ENCODE peak calls at places on chromosome 13, in eight cellular contexts. H is non-pigmented ciliary epithelial cell; Q is T-helper 2 cell; Y is sciatic nerve; F is ACHN; C is KBM-7; X is stimulated activated CD8-positive, alpha-beta memory T cell treated with anti-CD3 and anti-CD28 coated beads, Interleukin-2, amount 100 ng/mL, for 48 hours; V is HTR-8/SVneo. G is an unnamed sample.

GRCh38 chr13:114049026-114049425 is 75.2 kb upstream of the C13orf46 start:
- DNase-seq in H (no peak), Q (peak; percentile 50), Y (no peak), F (no peak), C (no peak), X (peak; percentile 59), V (no peak), G (no peak)

GRCh38 chr13:32471187-32471922 is 43.4 kb upstream of the N4BP2L1 start:
- DNase-seq in H (peak; percentile 38), Q (no peak), Y (no peak), F (no peak), C (no peak), X (no peak), V (no peak), G (peak; percentile 64)

GRCh38 chr13:95204231-95204765 is 97.0 kb downstream of the ABCC4 start:
- DNase-seq in H (no peak), Q (no peak), Y (no peak), F (no peak), C (no peak), X (no peak), V (no peak), G (no peak)

GRCh38 chr13:29861694-29862110 is 11.3 kb upstream of the UBL3 start:
- DNase-seq in H (peak; percentile 85), Q (no peak), Y (no peak), F (no peak), C (no peak), X (no peak), V (peak; percentile 56), G (peak; percentile 80)

GRCh38 chr13:97319088-97319487 is 97.0 kb downstream of the MBNL2 start:
- DNase-seq in H (no peak), Q (no peak), Y (no peak), F (no peak), C (no peak), X (no peak), V (no peak), G (no peak)

GRCh38 chr13:59746291-59746962 is 417.3 kb downstream of the DIAPH3 start:
- DNase-seq in H (peak; percentile 35), Q (no peak), Y (no peak), F (no peak), C (no peak), X (no peak), V (no peak), G (peak; percentile 77)

GRCh38 chr13:26698392-26699196 is 62.0 kb downstream of the GPR12 start:
- DNase-seq in H (peak; percentile 34), Q (peak; percentile 73), Y (peak; percentile 90), F (peak; percentile 67), C (peak; percentile 86), X (peak; percentile 67), V (peak; percentile 73), G (peak; percentile 86)

GRCh38 chr13:20714563-20715339 is 11.3 kb downstream of the IL17D start:
- DNase-seq in H (no peak), Q (no peak), Y (peak; percentile 77), F (no peak), C (no peak), X (no peak), V (no peak), G (no peak)

GRCh38 chr13:101942038-101942437 is 459.8 kb downstream of the FGF14 start:
- DNase-seq in H (no peak), Q (no peak), Y (no peak), F (peak; percentile 40), C (peak; percentile 37), X (no peak), V (peak; percentile 8), G (peak; percentile 44)

GRCh38 chr13:88472316-88472715 is 801.1 kb downstream of the SLITRK5 start:
- DNase-seq in H (no peak), Q (no peak), Y (no peak), F (no peak), C (no peak), X (no peak), V (no peak), G (no peak)

GRCh38 chr13:46195017-46195416 is 13.0 kb upstream of the LCP1 start:
- DNase-seq in H (no peak), Q (no peak), Y (no peak), F (no peak), C (no peak), X (no peak), V (no peak), G (no peak)

GRCh38 chr13:43273362-43273761 is 250.0 kb downstream of the DNAJC15 start:
- DNase-seq in H (no peak), Q (no peak), Y (no peak), F (no peak), C (no peak), X (no peak), V (peak; percentile 12), G (peak; percentile 57)

GRCh38 chr13:40026741-40027140 is 371.3 kb downstream of the COG6 start:
- DNase-seq in H (no peak), Q (peak; percentile 38), Y (no peak), F (no peak), C (no peak), X (peak; percentile 28), V (no peak), G (no peak)

GRCh38 chr13:110387451-110388140 is 80.5 kb downstream of the COL4A2 start:
- DNase-seq in H (no peak), Q (no peak), Y (no peak), F (no peak), C (peak; percentile 13), X (no peak), V (no peak), G (peak; percentile 88)

GRCh38 chr13:87168390-87168789 is 502.8 kb upstream of the SLITRK5 start:
- DNase-seq in H (no peak), Q (no peak), Y (no peak), F (no peak), C (no peak), X (no peak), V (no peak), G (no peak)

GRCh38 chr13:89514534-89515312 is 1832.8 kb upstream of the MIR17HG start:
- DNase-seq in H (peak; percentile 28), Q (no peak), Y (no peak), F (peak; percentile 92), C (no peak), X (no peak), V (peak; percentile 15), G (peak; percentile 84)

GRCh38 chr13:27542220-27542619 is 78.1 kb downstream of the LNX2 start:
- DNase-seq in H (no peak), Q (no peak), Y (no peak), F (no peak), C (no peak), X (no peak), V (no peak), G (no peak)

GRCh38 chr13:79477968-79478367 is 3.0 kb upstream of the NDFIP2 start:
- DNase-seq in H (no peak), Q (no peak), Y (no peak), F (no peak), C (no peak), X (no peak), V (no peak), G (no peak)

GRCh38 chr13:42041017-42041683 is 7.3 kb upstream of the DGKH start:
- DNase-seq in H (no peak), Q (no peak), Y (peak; percentile 68), F (peak; percentile 47), C (peak; percentile 63), X (no peak), V (no peak), G (peak; percentile 65)

GRCh38 chr13:45833663-45834062 is 17.9 kb downstream of the SIAH3 start:
- DNase-seq in H (no peak), Q (no peak), Y (no peak), F (peak; percentile 69), C (peak; percentile 18), X (no peak), V (peak; percentile 41), G (peak; percentile 25)

GRCh38 chr13:93859666-93860065 is 619.8 kb downstream of the DCT start:
- DNase-seq in H (peak; percentile 74), Q (no peak), Y (no peak), F (no peak), C (no peak), X (no peak), V (no peak), G (peak; percentile 57)

GRCh38 chr13:27370305-27370853 is 54.0 kb upstream of the GTF3A start:
- DNase-seq in H (no peak), Q (no peak), Y (no peak), F (no peak), C (no peak), X (no peak), V (no peak), G (no peak)

GRCh38 chr13:65638572-65639168 is 1591.5 kb downstream of the PCDH9 start:
- DNase-seq in H (no peak), Q (no peak), Y (no peak), F (peak; percentile 45), C (peak; percentile 36), X (no peak), V (peak; percentile 1), G (peak; percentile 67)

GRCh38 chr13:31725841-31726240 is 13.5 kb upstream of the RXFP2 start:
- DNase-seq in H (no peak), Q (no peak), Y (no peak), F (no peak), C (no peak), X (no peak), V (no peak), G (no peak)

GRCh38 chr13:29457299-29457698 is 138.2 kb downstream of the SLC7A1 start:
- DNase-seq in H (peak; percentile 87), Q (no peak), Y (no peak), F (peak; percentile 48), C (no peak), X (no peak), V (peak; percentile 72), G (peak; percentile 94)

GRCh38 chr13:90926459-90926858 is 421.0 kb upstream of the MIR17HG start:
- DNase-seq in H (no peak), Q (no peak), Y (no peak), F (peak; percentile 66), C (no peak), X (no peak), V (no peak), G (no peak)

GRCh38 chr13:26476111-26476743 is 81.3 kb upstream of the WASF3 start:
- DNase-seq in H (no peak), Q (no peak), Y (no peak), F (no peak), C (no peak), X (no peak), V (no peak), G (peak; percentile 33)

GRCh38 chr13:83223546-83223945 is 658.7 kb downstream of the SLITRK1 start:
- DNase-seq in H (no peak), Q (no peak), Y (no peak), F (no peak), C (no peak), X (no peak), V (no peak), G (peak; percentile 26)

GRCh38 chr13:80235131-80235530 is 105.8 kb downstream of the SPRY2 start:
- DNase-seq in H (no peak), Q (no peak), Y (no peak), F (no peak), C (peak; percentile 33), X (no peak), V (no peak), G (peak; percentile 70)

GRCh38 chr13:79901336-79901735 is 420.4 kb downstream of the NDFIP2 start:
- DNase-seq in H (peak; percentile 10), Q (no peak), Y (no peak), F (no peak), C (peak; percentile 21), X (no peak), V (peak; percentile 3), G (peak; percentile 59)

GRCh38 chr13:91647361-91647970 is 249.0 kb downstream of the GPC5 start:
- DNase-seq in H (no peak), Q (no peak), Y (no peak), F (peak; percentile 40), C (no peak), X (no peak), V (no peak), G (no peak)

G was measured in iris pigment epithelial cell.